ENCODE peak calls at places on chromosomes 12 and 14, in four cellular contexts. One of them, this sample, is unnamed.
A peak's percentile ranks its signal among the peaks of the same experiment; 100 is the strongest.

GRCh38 chr12:111438501-111438900 is 32.8 kb downstream of the SH2B3 start:
- DNase-seq in GM10248: no peak
- DNase-seq in NCI-H1694 treated with DMSO at 0.1 percent for 48 hours: no peak
- DNase-seq in breast epithelium: no peak
- DNase-seq in this sample: peak; percentile 56

GRCh38 chr14:24068711-24069410 is 2.5 kb upstream of the CPNE6 start:
- DNase-seq in breast epithelium: no peak
- DNase-seq in NCI-H1694 treated with DMSO at 0.1 percent for 48 hours: no peak
- DNase-seq in GM10248: no peak
- DNase-seq in this sample: no peak

GRCh38 chr14:65332141-65332871 is 80.2 kb upstream of the FUT8 start:
- DNase-seq in NCI-H1694 treated with DMSO at 0.1 percent for 48 hours: no peak
- DNase-seq in GM10248: no peak
- DNase-seq in breast epithelium: no peak
- DNase-seq in this sample: no peak

GRCh38 chr12:132502149-132502881 is 12.4 kb downstream of the FBRSL1 start:
- DNase-seq in NCI-H1694 treated with DMSO at 0.1 percent for 48 hours: no peak
- DNase-seq in breast epithelium: no peak
- DNase-seq in GM10248: no peak
- DNase-seq in this sample: no peak

GRCh38 chr12:106223485-106224391 is 24.1 kb downstream of the CKAP4 start:
- DNase-seq in NCI-H1694 treated with DMSO at 0.1 percent for 48 hours: peak; percentile 69
- DNase-seq in GM10248: peak; percentile 83
- DNase-seq in breast epithelium: no peak
- DNase-seq in this sample: peak; percentile 68

GRCh38 chr12:88520436-88520820 is 59.8 kb downstream of the KITLG start:
- DNase-seq in NCI-H1694 treated with DMSO at 0.1 percent for 48 hours: no peak
- DNase-seq in breast epithelium: no peak
- DNase-seq in GM10248: no peak
- DNase-seq in this sample: no peak

GRCh38 chr12:12427568-12427967 is 70.7 kb downstream of the BORCS5 start:
- DNase-seq in breast epithelium: no peak
- DNase-seq in GM10248: no peak
- DNase-seq in NCI-H1694 treated with DMSO at 0.1 percent for 48 hours: no peak
- DNase-seq in this sample: no peak

GRCh38 chr14:34324363-34324795 is 137.7 kb downstream of the SPTSSA start:
- DNase-seq in NCI-H1694 treated with DMSO at 0.1 percent for 48 hours: peak; percentile 57
- DNase-seq in breast epithelium: no peak
- DNase-seq in GM10248: peak; percentile 48
- DNase-seq in this sample: no peak

GRCh38 chr14:38150075-38150474 is 57.6 kb upstream of the SSTR1 start:
- DNase-seq in breast epithelium: no peak
- DNase-seq in GM10248: no peak
- DNase-seq in NCI-H1694 treated with DMSO at 0.1 percent for 48 hours: no peak
- DNase-seq in this sample: no peak

GRCh38 chr12:92503029-92503931 is 199.5 kb upstream of the PLEKHG7 start:
- DNase-seq in NCI-H1694 treated with DMSO at 0.1 percent for 48 hours: no peak
- DNase-seq in GM10248: peak; percentile 46
- DNase-seq in breast epithelium: no peak
- DNase-seq in this sample: no peak

GRCh38 chr14:70785556-70785955 is 23.8 kb downstream of the MAP3K9 start:
- DNase-seq in NCI-H1694 treated with DMSO at 0.1 percent for 48 hours: no peak
- DNase-seq in breast epithelium: no peak
- DNase-seq in GM10248: no peak
- DNase-seq in this sample: no peak

GRCh38 chr12:92065018-92065499 is 80.6 kb downstream of the BTG1 start:
- DNase-seq in NCI-H1694 treated with DMSO at 0.1 percent for 48 hours: peak; percentile 78
- DNase-seq in breast epithelium: no peak
- DNase-seq in GM10248: no peak
- DNase-seq in this sample: no peak

GRCh38 chr12:110314308-110314707 is 33.3 kb downstream of the ATP2A2 start:
- DNase-seq in NCI-H1694 treated with DMSO at 0.1 percent for 48 hours: no peak
- DNase-seq in GM10248: peak; percentile 43
- DNase-seq in breast epithelium: no peak
- DNase-seq in this sample: no peak

GRCh38 chr12:131264625-131265024 is 310.9 kb downstream of the ADGRD1 start:
- DNase-seq in NCI-H1694 treated with DMSO at 0.1 percent for 48 hours: no peak
- DNase-seq in GM10248: no peak
- DNase-seq in breast epithelium: peak; percentile 20
- DNase-seq in this sample: no peak

GRCh38 chr12:94230357-94230905 is 82.1 kb downstream of the PLXNC1 start:
- DNase-seq in GM10248: no peak
- DNase-seq in breast epithelium: no peak
- DNase-seq in NCI-H1694 treated with DMSO at 0.1 percent for 48 hours: no peak
- DNase-seq in this sample: no peak

GRCh38 chr14:73814158-73814557 is 37.5 kb upstream of the PTGR2 start:
- DNase-seq in NCI-H1694 treated with DMSO at 0.1 percent for 48 hours: no peak
- DNase-seq in GM10248: no peak
- DNase-seq in breast epithelium: no peak
- DNase-seq in this sample: no peak

GRCh38 chr14:104375551-104376201 is 203.9 kb upstream of the C14orf180 start:
- DNase-seq in NCI-H1694 treated with DMSO at 0.1 percent for 48 hours: no peak
- DNase-seq in GM10248: no peak
- DNase-seq in breast epithelium: no peak
- DNase-seq in this sample: no peak

GRCh38 chr12:8549381-8549780 is 8.7 kb upstream of the CLEC4E start:
- DNase-seq in NCI-H1694 treated with DMSO at 0.1 percent for 48 hours: no peak
- DNase-seq in breast epithelium: no peak
- DNase-seq in GM10248: no peak
- DNase-seq in this sample: no peak

GRCh38 chr14:76456200-76456599 is 80.3 kb downstream of the ESRRB start:
- DNase-seq in GM10248: peak; percentile 69
- DNase-seq in breast epithelium: no peak
- DNase-seq in NCI-H1694 treated with DMSO at 0.1 percent for 48 hours: peak; percentile 69
- DNase-seq in this sample: peak; percentile 47

This sample was measured in heart right ventricle.